ENCODE peak calls at places on chromosomes 1 and 21, in five cellular contexts. One of them, this sample, is unnamed. For H3K4me1 and H3K9me3, the result is how much of the 10 kb centered on the place peaks cover.

GRCh38 chr1:198680174-198680871 is 41.5 kb downstream of the PTPRC start:
- DNase-seq in psoas muscle: no peak
- DNase-seq in upper lobe of right lung: no peak
- DNase-seq in tibial nerve: no peak
- DNase-seq in CD8-positive, alpha-beta T cell: no peak
- DNase-seq in this sample: no peak

GRCh38 chr1:154328318-154329151 is 3.2 kb downstream of the ATP8B2 start:
- DNase-seq in psoas muscle: peak
- DNase-seq in upper lobe of right lung: peak
- DNase-seq in tibial nerve: peak
- DNase-seq in CD8-positive, alpha-beta T cell: peak
- DNase-seq in this sample: peak

GRCh38 chr1:117635805-117636204 is 30.0 kb downstream of the TENT5C start:
- DNase-seq in psoas muscle: no peak
- DNase-seq in upper lobe of right lung: no peak
- DNase-seq in tibial nerve: no peak
- DNase-seq in CD8-positive, alpha-beta T cell: no peak
- DNase-seq in this sample: no peak

GRCh38 chr1:26994772-26995625 is 1.5 kb downstream of the TRNP1 start:
- DNase-seq in psoas muscle: no peak
- DNase-seq in upper lobe of right lung: no peak
- DNase-seq in tibial nerve: no peak
- DNase-seq in CD8-positive, alpha-beta T cell: no peak
- DNase-seq in this sample: no peak

GRCh38 chr1:90475623-90476022 is 241.5 kb downstream of the BARHL2 start:
- DNase-seq in psoas muscle: no peak
- DNase-seq in upper lobe of right lung: no peak
- DNase-seq in tibial nerve: no peak
- DNase-seq in CD8-positive, alpha-beta T cell: no peak
- DNase-seq in this sample: no peak

GRCh38 chr1:159429074-159429861 is 2.7 kb upstream of the OR10J4 start:
- DNase-seq in psoas muscle: no peak
- DNase-seq in upper lobe of right lung: no peak
- DNase-seq in tibial nerve: no peak
- DNase-seq in CD8-positive, alpha-beta T cell: no peak
- DNase-seq in this sample: no peak

GRCh38 chr1:72285074-72285425 is 2.7 kb upstream of the NEGR1 start:
- DNase-seq in psoas muscle: no peak
- DNase-seq in upper lobe of right lung: no peak
- DNase-seq in tibial nerve: peak
- DNase-seq in CD8-positive, alpha-beta T cell: no peak
- DNase-seq in this sample: peak

GRCh38 chr1:234969630-234970370 is 158.8 kb downstream of the TOMM20 start:
- DNase-seq in psoas muscle: peak
- DNase-seq in upper lobe of right lung: peak
- DNase-seq in tibial nerve: peak
- DNase-seq in CD8-positive, alpha-beta T cell: no peak
- DNase-seq in this sample: peak

GRCh38 chr1:109906160-109906838 is 4.3 kb upstream of the CSF1 start:
- DNase-seq in psoas muscle: no peak
- DNase-seq in upper lobe of right lung: no peak
- DNase-seq in tibial nerve: no peak
- DNase-seq in CD8-positive, alpha-beta T cell: peak
- DNase-seq in this sample: no peak

GRCh38 chr1:160576430-160576829 is 2.9 kb downstream of the CD84 start:
- DNase-seq in psoas muscle: no peak
- DNase-seq in upper lobe of right lung: no peak
- DNase-seq in tibial nerve: no peak
- DNase-seq in CD8-positive, alpha-beta T cell: peak
- DNase-seq in this sample: no peak

GRCh38 chr1:160575112-160575664 is 4.1 kb downstream of the CD84 start:
- DNase-seq in psoas muscle: no peak
- DNase-seq in upper lobe of right lung: no peak
- DNase-seq in tibial nerve: no peak
- DNase-seq in CD8-positive, alpha-beta T cell: no peak
- DNase-seq in this sample: no peak

GRCh38 chr1:160578175-160578693 is 1.1 kb downstream of the CD84 start:
- DNase-seq in psoas muscle: no peak
- DNase-seq in upper lobe of right lung: no peak
- DNase-seq in tibial nerve: no peak
- DNase-seq in CD8-positive, alpha-beta T cell: no peak
- DNase-seq in this sample: no peak

GRCh38 chr1:160577661-160578060 is 1.6 kb downstream of the CD84 start:
- DNase-seq in psoas muscle: no peak
- DNase-seq in upper lobe of right lung: no peak
- DNase-seq in tibial nerve: no peak
- DNase-seq in CD8-positive, alpha-beta T cell: no peak
- DNase-seq in this sample: no peak

DNA sequence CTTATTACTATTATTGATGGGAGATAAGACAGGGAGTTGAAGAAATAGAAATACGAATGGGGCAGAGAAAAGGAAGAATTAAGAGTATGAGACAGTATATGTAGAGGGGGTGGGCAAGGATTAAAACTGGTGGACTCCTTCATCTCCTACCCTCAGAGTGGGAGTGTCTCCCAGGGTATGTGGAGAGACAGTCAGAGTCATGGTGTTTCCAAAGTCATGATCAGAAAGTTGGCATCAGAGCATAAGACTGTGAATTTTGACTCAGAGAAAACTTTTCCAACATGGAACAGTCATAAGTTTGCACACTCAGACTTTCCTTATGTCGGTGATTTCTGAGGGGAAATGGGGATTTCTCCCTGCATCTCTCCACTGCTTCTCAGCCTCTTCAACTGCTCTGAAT is 2.4 kb downstream of the CD84 start:
- DNase-seq in psoas muscle: no peak
- DNase-seq in upper lobe of right lung: no peak
- DNase-seq in tibial nerve: no peak
- DNase-seq in CD8-positive, alpha-beta T cell: no peak
- DNase-seq in this sample: no peak
- H3K4me1 ChIP-seq in psoas muscle: under half
- H3K4me1 ChIP-seq in upper lobe of right lung: under half
- H3K4me1 ChIP-seq in tibial nerve: under half
- H3K4me1 ChIP-seq in CD8-positive, alpha-beta T cell: half or more
- H3K4me1 ChIP-seq in this sample: under half

GRCh38 chr1:4690951-4691675 is 36.7 kb downstream of the AJAP1 start:
- DNase-seq in psoas muscle: no peak
- DNase-seq in upper lobe of right lung: no peak
- DNase-seq in tibial nerve: no peak
- DNase-seq in CD8-positive, alpha-beta T cell: no peak
- DNase-seq in this sample: no peak
- H3K9me3 ChIP-seq in psoas muscle: under half
- H3K9me3 ChIP-seq in upper lobe of right lung: under half
- H3K9me3 ChIP-seq in tibial nerve: under half
- H3K9me3 ChIP-seq in CD8-positive, alpha-beta T cell: under half
- H3K9me3 ChIP-seq in this sample: under half

GRCh38 chr1:64518692-64519481 is 49.0 kb downstream of the CACHD1 start:
- DNase-seq in psoas muscle: no peak
- DNase-seq in upper lobe of right lung: no peak
- DNase-seq in tibial nerve: no peak
- DNase-seq in CD8-positive, alpha-beta T cell: no peak
- DNase-seq in this sample: no peak

GRCh38 chr1:64517640-64518039 is 47.7 kb downstream of the CACHD1 start:
- DNase-seq in psoas muscle: no peak
- DNase-seq in upper lobe of right lung: no peak
- DNase-seq in tibial nerve: no peak
- DNase-seq in CD8-positive, alpha-beta T cell: no peak
- DNase-seq in this sample: no peak

GRCh38 chr1:64515427-64515826 is 45.5 kb downstream of the CACHD1 start:
- DNase-seq in psoas muscle: peak
- DNase-seq in upper lobe of right lung: no peak
- DNase-seq in tibial nerve: peak
- DNase-seq in CD8-positive, alpha-beta T cell: no peak
- DNase-seq in this sample: peak

GRCh38 chr1:64516301-64516700 is 46.4 kb downstream of the CACHD1 start:
- DNase-seq in psoas muscle: no peak
- DNase-seq in upper lobe of right lung: no peak
- DNase-seq in tibial nerve: no peak
- DNase-seq in CD8-positive, alpha-beta T cell: no peak
- DNase-seq in this sample: no peak

DNA sequence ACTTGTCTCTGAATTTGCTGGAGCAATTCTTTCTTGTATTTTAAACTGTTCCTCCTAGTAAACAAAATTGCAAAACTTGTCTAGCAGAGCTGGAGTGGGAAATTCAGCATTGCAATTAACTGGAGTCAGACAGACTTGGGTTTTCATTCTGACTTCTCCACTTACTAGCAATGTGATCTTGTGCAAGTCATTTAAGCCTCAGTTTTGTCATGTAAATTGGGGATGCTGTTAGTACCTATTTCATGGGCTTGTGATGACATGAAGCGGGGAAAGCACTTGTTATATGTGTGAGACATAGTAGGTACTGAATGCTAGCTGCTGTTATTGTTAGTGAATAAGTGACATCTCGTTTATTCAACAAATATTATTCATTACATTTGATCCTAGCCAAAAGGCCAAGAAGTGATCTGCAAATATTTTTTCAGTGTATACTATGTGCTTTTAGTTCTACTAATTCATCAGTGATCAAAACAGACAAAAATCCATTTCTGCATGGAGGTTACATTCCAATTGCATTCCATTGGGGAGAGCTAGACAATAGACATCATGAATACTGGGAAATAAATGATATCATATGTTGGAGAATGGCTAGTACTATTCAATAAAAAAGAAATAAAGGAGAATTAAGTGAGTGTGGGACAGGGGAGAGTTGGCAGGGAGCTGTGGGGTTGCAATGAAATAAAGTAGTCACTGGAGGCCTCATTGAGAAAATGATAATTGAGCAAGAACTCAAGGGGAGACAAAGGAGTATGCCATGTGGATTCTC is 47.1 kb downstream of the CACHD1 start:
- DNase-seq in psoas muscle: no peak
- DNase-seq in upper lobe of right lung: no peak
- DNase-seq in tibial nerve: no peak
- DNase-seq in CD8-positive, alpha-beta T cell: no peak
- DNase-seq in this sample: no peak
- H3K4me3 ChIP-seq in psoas muscle: no peak
- H3K4me3 ChIP-seq in upper lobe of right lung: no peak
- H3K4me3 ChIP-seq in tibial nerve: no peak
- H3K4me3 ChIP-seq in CD8-positive, alpha-beta T cell: no peak
- H3K4me3 ChIP-seq in this sample: no peak

DNA sequence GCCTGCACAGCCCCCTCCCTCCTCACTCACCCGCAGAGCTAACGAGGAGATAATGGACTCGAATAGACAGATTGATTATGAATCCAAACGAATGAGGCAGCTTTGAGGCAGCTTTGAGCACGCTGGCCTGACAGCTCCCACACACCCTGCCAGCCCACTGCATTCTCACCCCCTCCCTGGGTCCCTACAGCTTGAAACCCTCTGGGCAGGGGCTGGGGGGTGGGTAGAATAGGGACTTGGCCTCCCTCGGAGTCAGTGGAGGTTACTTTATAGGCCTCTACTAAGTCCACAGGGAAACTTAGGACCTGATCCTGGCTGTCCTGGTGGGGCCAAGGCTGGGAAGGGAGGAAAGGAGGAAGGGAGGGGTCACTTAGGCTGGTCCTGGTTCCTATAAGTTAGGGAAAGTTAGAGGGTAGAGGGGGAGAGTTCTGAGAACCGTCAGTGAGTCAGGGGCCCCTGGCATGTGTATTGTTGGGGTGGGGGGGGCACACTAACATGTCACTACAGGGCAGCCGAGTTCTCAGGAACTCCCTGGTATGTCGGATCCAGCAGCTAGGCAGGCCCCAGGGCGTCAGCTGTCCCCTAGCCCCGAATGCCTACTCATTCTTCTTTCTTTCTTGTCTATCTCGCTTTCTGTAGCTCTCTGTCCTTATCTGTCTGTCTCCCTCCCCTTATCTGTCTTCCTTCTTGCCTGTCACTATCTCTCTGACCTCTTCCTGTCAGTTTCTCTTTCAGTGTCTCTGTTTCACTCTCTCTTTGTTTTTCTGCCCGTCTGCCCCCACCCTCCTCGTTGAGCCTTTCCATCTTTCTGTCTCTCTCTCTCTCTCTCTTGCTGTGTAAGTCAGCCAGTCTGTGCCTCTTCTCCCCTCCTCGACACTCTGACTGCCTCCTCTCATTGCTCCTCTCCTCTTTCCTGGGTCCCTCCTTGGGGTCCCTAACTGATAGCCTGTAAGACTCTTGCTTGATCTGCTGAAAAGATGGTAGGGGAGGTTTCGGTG is 2.2 kb downstream of the NTRK1 start:
- DNase-seq in psoas muscle: no peak
- DNase-seq in upper lobe of right lung: no peak
- DNase-seq in tibial nerve: no peak
- DNase-seq in CD8-positive, alpha-beta T cell: no peak
- DNase-seq in this sample: no peak
- H3K4me1 ChIP-seq in psoas muscle: under half
- H3K4me1 ChIP-seq in upper lobe of right lung: under half
- H3K4me1 ChIP-seq in tibial nerve: under half
- H3K4me1 ChIP-seq in CD8-positive, alpha-beta T cell: under half
- H3K4me1 ChIP-seq in this sample: under half

GRCh38 chr1:157021688-157022087 is 23.9 kb downstream of the ARHGEF11 start:
- DNase-seq in psoas muscle: no peak
- DNase-seq in upper lobe of right lung: no peak
- DNase-seq in tibial nerve: no peak
- DNase-seq in CD8-positive, alpha-beta T cell: no peak
- DNase-seq in this sample: no peak
- H3K9me3 ChIP-seq in psoas muscle: under half
- H3K9me3 ChIP-seq in upper lobe of right lung: under half
- H3K9me3 ChIP-seq in tibial nerve: under half
- H3K9me3 ChIP-seq in CD8-positive, alpha-beta T cell: under half
- H3K9me3 ChIP-seq in this sample: under half

GRCh38 chr1:174799136-174799479 is 200.6 kb upstream of the CACYBP start:
- DNase-seq in psoas muscle: no peak
- DNase-seq in upper lobe of right lung: no peak
- DNase-seq in tibial nerve: no peak
- DNase-seq in CD8-positive, alpha-beta T cell: no peak
- DNase-seq in this sample: no peak
- H3K4me3 ChIP-seq in psoas muscle: peak
- H3K4me3 ChIP-seq in upper lobe of right lung: peak
- H3K4me3 ChIP-seq in tibial nerve: peak
- H3K4me3 ChIP-seq in CD8-positive, alpha-beta T cell: peak
- H3K4me3 ChIP-seq in this sample: peak

GRCh38 chr1:28199328-28200233 is 23.1 kb upstream of the PTAFR start:
- DNase-seq in psoas muscle: no peak
- DNase-seq in upper lobe of right lung: no peak
- DNase-seq in tibial nerve: no peak
- DNase-seq in CD8-positive, alpha-beta T cell: peak
- DNase-seq in this sample: no peak

GRCh38 chr1:28196330-28196729 is 19.8 kb upstream of the PTAFR start:
- DNase-seq in psoas muscle: no peak
- DNase-seq in upper lobe of right lung: peak
- DNase-seq in tibial nerve: no peak
- DNase-seq in CD8-positive, alpha-beta T cell: no peak
- DNase-seq in this sample: no peak

GRCh38 chr1:28195780-28196179 is 19.3 kb upstream of the PTAFR start:
- DNase-seq in psoas muscle: no peak
- DNase-seq in upper lobe of right lung: peak
- DNase-seq in tibial nerve: no peak
- DNase-seq in CD8-positive, alpha-beta T cell: no peak
- DNase-seq in this sample: no peak

GRCh38 chr1:28200234-28200873 is 23.9 kb upstream of the PTAFR start:
- DNase-seq in psoas muscle: no peak
- DNase-seq in upper lobe of right lung: no peak
- DNase-seq in tibial nerve: no peak
- DNase-seq in CD8-positive, alpha-beta T cell: no peak
- DNase-seq in this sample: no peak

GRCh38 chr1:28197682-28198415 is 21.4 kb upstream of the PTAFR start:
- DNase-seq in psoas muscle: no peak
- DNase-seq in upper lobe of right lung: no peak
- DNase-seq in tibial nerve: no peak
- DNase-seq in CD8-positive, alpha-beta T cell: no peak
- DNase-seq in this sample: no peak
- H3K4me1 ChIP-seq in psoas muscle: under half
- H3K4me1 ChIP-seq in upper lobe of right lung: under half
- H3K4me1 ChIP-seq in tibial nerve: under half
- H3K4me1 ChIP-seq in CD8-positive, alpha-beta T cell: under half
- H3K4me1 ChIP-seq in this sample: under half

GRCh38 chr21:36690637-36691538 is 8.0 kb upstream of the SIM2 start:
- DNase-seq in psoas muscle: no peak
- DNase-seq in upper lobe of right lung: no peak
- DNase-seq in tibial nerve: no peak
- DNase-seq in CD8-positive, alpha-beta T cell: no peak
- DNase-seq in this sample: no peak
- H3K9me3 ChIP-seq in psoas muscle: under half
- H3K9me3 ChIP-seq in upper lobe of right lung: under half
- H3K9me3 ChIP-seq in tibial nerve: under half
- H3K9me3 ChIP-seq in CD8-positive, alpha-beta T cell: under half
- H3K9me3 ChIP-seq in this sample: under half